ENCODE peak calls at places on chromosomes 16 and 17, in five cellular contexts. Q is H1, V is HepG2, H is K562, S is HCT116. M is an unnamed sample.

GRCh38 chr17:41627316-41628072 is 3.1 kb upstream of the KRT17 start:
- DNase-seq in Q (no peak), V (no peak), H (no peak), S (no peak), M (no peak)

GRCh38 chr17:39018267-39019134 is 51.3 kb upstream of the FBXO47 start:
- DNase-seq in Q (no peak), V (no peak), H (no peak), S (no peak), M (no peak)

GRCh38 chr17:49384962-49385361 is 22.9 kb upstream of the ZNF652 start:
- DNase-seq in Q (no peak), V (no peak), H (no peak), S (no peak), M (no peak)

GRCh38 chr17:71111945-71112344 is 942.6 kb downstream of the KCNJ2 start:
- DNase-seq in Q (no peak), V (no peak), H (no peak), S (no peak), M (no peak)

GRCh38 chr17:42920922-42921321 is 20.3 kb downstream of the G6PC1 start:
- DNase-seq in Q (no peak), V (peak), H (no peak), S (no peak), M (no peak)

GRCh38 chr17:63881935-63882601 is at the start of gene GH2:
- DNase-seq in Q (no peak), V (peak), H (peak), S (peak), M (peak)

GRCh38 chr17:40646791-40647548 is 648 bp downstream of the SMARCE1 start:
- DNase-seq in Q (no peak), V (peak), H (peak), S (peak), M (no peak)

GRCh38 chr17:66713533-66714042 is 121.3 kb upstream of the CACNG5 start:
- DNase-seq in Q (no peak), V (no peak), H (no peak), S (no peak), M (no peak)

GRCh38 chr17:48993305-48993704 is 3.9 kb upstream of the IGF2BP1 start:
- DNase-seq in Q (no peak), V (no peak), H (no peak), S (no peak), M (no peak)

GRCh38 chr16:9123871-9124270 is 32.4 kb downstream of the HAPSTR1 start:
- DNase-seq in Q (no peak), V (no peak), H (no peak), S (peak), M (peak)

GRCh38 chr17:63332286-63332685 is 113.8 kb downstream of the CYB561 start:
- DNase-seq in Q (no peak), V (no peak), H (no peak), S (no peak), M (no peak)

GRCh38 chr17:80970044-80970761 is 21.4 kb upstream of the CHMP6 start:
- DNase-seq in Q (no peak), V (no peak), H (peak), S (no peak), M (peak)

GRCh38 chr16:47503936-47504335 is 42.8 kb downstream of the PHKB start:
- DNase-seq in Q (no peak), V (no peak), H (no peak), S (peak), M (no peak)

GRCh38 chr16:1538804-1539520 is 5.5 kb downstream of the TMEM204 start:
- DNase-seq in Q (no peak), V (no peak), H (no peak), S (no peak), M (peak)

GRCh38 chr17:32486091-32486700 is 597 bp upstream of the CDK5R1 start:
- DNase-seq in Q (no peak), V (peak), H (peak), S (peak), M (peak)

GRCh38 chr17:2090804-2091534 is 36.1 kb downstream of the HIC1 start:
- DNase-seq in Q (no peak), V (no peak), H (peak), S (no peak), M (no peak)

GRCh38 chr17:64441772-64442549 is 7.0 kb upstream of the MILR1 start:
- DNase-seq in Q (no peak), V (peak), H (no peak), S (no peak), M (no peak)

GRCh38 chr16:5069048-5069447 is 2.6 kb upstream of the ALG1 start:
- DNase-seq in Q (no peak), V (no peak), H (no peak), S (no peak), M (no peak)

GRCh38 chr17:63911657-63912100 is 621 bp upstream of the CSHL1 start:
- DNase-seq in Q (no peak), V (no peak), H (peak), S (peak), M (no peak)

GRCh38 chr17:58318065-58318481 is 10.5 kb downstream of the TSPOAP1 start:
- DNase-seq in Q (no peak), V (no peak), H (no peak), S (no peak), M (no peak)
- TF ChIP-seq JUND in Q (no peak), V (no peak), H (no peak), S (no peak), M (no peak)

GRCh38 chr16:64469351-64469750 is 652.5 kb downstream of the CDH11 start:
- DNase-seq in Q (no peak), V (no peak), H (no peak), S (no peak), M (no peak)
- TF ChIP-seq JUND in Q (no peak), V (no peak), H (no peak), S (no peak), M (no peak)

GRCh38 chr16:89176717-89177116 is 5.2 kb downstream of the CDH15 start:
- DNase-seq in Q (no peak), V (no peak), H (no peak), S (no peak), M (no peak)

GRCh38 chr16:89176147-89176690 is 4.7 kb downstream of the CDH15 start:
- DNase-seq in Q (no peak), V (no peak), H (no peak), S (no peak), M (no peak)

GRCh38 chr16:89174877-89175276 is 3.3 kb downstream of the CDH15 start:
- DNase-seq in Q (no peak), V (no peak), H (no peak), S (no peak), M (no peak)

GRCh38 chr16:89174055-89174827 is 2.7 kb downstream of the CDH15 start:
- DNase-seq in Q (no peak), V (no peak), H (no peak), S (no peak), M (no peak)

GRCh38 chr16:89175280-89176146 is 4.0 kb downstream of the CDH15 start:
- DNase-seq in Q (no peak), V (no peak), H (no peak), S (no peak), M (no peak)
- TF ChIP-seq JUND in Q (no peak), V (no peak), H (no peak), S (no peak), M (no peak)

GRCh38 chr17:59668816-59669215 is 38.4 kb downstream of the PTRH2 start:
- DNase-seq in Q (no peak), V (no peak), H (no peak), S (peak), M (no peak)

GRCh38 chr17:59671386-59671785 is 35.8 kb downstream of the PTRH2 start:
- DNase-seq in Q (no peak), V (no peak), H (no peak), S (no peak), M (no peak)

GRCh38 chr17:59669944-59670343 is 37.3 kb downstream of the PTRH2 start:
- DNase-seq in Q (no peak), V (no peak), H (no peak), S (no peak), M (no peak)

GRCh38 chr17:59669411-59669810 is 37.8 kb downstream of the PTRH2 start:
- DNase-seq in Q (no peak), V (no peak), H (no peak), S (no peak), M (no peak)

GRCh38 chr17:59666235-59666634 is 41.0 kb downstream of the PTRH2 start:
- DNase-seq in Q (no peak), V (no peak), H (no peak), S (no peak), M (no peak)
- TF ChIP-seq JUND in Q (no peak), V (no peak), H (no peak), S (no peak), M (no peak)

GRCh38 chr17:82569621-82570020 is 50.1 kb downstream of the FOXK2 start:
- DNase-seq in Q (no peak), V (no peak), H (no peak), S (no peak), M (no peak)

GRCh38 chr17:82568997-82569393 is 49.5 kb downstream of the FOXK2 start:
- DNase-seq in Q (no peak), V (no peak), H (no peak), S (no peak), M (no peak)

GRCh38 chr17:82571855-82572254 is 52.3 kb downstream of the FOXK2 start:
- DNase-seq in Q (no peak), V (no peak), H (no peak), S (no peak), M (no peak)

GRCh38 chr17:82567286-82567685 is 47.8 kb downstream of the FOXK2 start:
- DNase-seq in Q (no peak), V (no peak), H (no peak), S (no peak), M (no peak)

DNA sequence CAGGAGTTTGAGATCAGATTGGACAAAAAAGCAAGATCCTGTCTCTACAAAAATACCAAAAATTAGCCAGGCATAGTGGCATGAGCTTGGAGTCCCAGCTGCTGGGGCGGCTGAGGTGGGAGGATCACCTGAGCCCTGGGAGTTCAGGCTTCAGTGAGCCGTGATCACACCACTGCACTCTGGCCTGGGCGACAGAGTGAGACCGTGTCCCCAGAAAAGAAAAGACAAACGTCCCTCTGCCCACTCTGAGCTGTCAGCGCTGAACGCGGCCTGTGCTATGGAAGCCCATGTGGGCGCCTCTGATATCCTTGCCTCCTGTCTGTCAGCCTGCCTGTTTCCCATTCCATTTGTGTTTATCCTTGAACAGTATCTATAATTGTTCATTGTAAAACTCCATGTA is 50.8 kb downstream of the FOXK2 start:
- DNase-seq in Q (no peak), V (no peak), H (no peak), S (no peak), M (no peak)
- TF ChIP-seq JUND in Q (no peak), V (no peak), H (no peak), S (no peak), M (no peak)

GRCh38 chr17:76265624-76266243 is 586 bp downstream of the UBALD2 start:
- DNase-seq in Q (no peak), V (no peak), H (peak), S (no peak), M (peak)
- TF ChIP-seq JUND in Q (no peak), V (no peak), H (no peak), S (no peak), M (no peak)

DNA sequence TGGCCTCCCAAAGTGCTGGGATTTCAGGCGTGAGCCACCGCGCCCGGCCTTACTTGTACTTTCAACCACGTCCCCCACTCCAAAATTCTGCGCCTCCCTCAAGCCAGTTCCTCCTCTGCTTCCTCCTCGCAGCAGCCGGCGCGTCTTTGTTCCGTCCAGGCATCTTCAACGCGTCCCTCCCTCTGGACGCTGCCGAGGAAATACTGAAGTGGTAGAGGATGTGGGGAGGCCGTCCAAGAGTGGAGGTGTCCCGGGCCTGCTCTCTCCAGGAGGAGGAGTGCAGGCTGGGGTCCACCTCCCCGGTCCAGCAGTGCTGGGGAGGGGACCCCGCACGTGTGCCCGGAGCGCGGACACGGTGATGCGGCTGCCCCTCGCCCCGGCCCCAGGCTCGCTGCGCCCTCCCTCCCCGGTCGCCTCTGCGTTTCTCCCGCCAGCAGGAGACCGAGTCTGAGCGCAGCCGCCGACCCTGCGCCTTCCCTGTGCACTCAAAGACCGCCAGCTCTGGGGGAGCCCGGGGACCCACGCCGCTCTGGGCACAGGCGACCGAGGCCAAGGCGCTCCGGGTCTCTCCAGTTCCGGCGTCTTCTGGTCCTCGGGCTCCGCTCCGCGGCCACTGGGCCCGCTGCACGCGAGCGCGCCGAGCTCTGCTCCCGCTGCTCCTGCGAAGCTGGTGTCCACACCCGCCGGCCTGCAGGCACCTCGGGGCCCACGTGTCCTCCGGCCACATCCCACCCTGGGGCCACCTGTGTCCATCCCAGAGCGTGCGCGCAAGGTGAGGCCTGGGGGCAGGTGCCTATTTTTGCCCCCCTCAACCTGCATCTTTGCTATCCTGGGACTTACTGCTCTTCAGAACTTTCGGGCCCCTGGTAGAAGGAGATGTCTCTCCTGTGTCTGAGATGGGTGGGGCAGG is 31.7 kb downstream of the OSBPL7 start:
- DNase-seq in Q (peak), V (no peak), H (peak), S (no peak), M (peak)
- TF ChIP-seq JUND in Q (no peak), V (no peak), H (no peak), S (no peak), M (no peak)

M was measured in T47D.